ENCODE peak calls at places on chromosome 9, in five cellular contexts. A is H54, R is endothelial cell of umbilical vein, H is body of pancreas, M is heart left ventricle. B is an unnamed sample.

GRCh38 chr9:5310851-5311250 is 6.3 kb upstream of the RLN2 start:
- DNase-seq in R (no peak), H (no peak), M (no peak), A (no peak), B (no peak)

GRCh38 chr9:114606597-114607207 is 4.4 kb upstream of the TMEM268 start:
- DNase-seq in A (no peak), H (peak; percentile 54), M (peak; percentile 61), R (peak; percentile 68), B (peak; percentile 23)

GRCh38 chr9:100098241-100098886 is 436 bp downstream of the ERP44 start:
- DNase-seq in M (peak; percentile 56), A (peak; percentile 38), R (peak; percentile 80), H (peak; percentile 85), B (peak; percentile 68)

GRCh38 chr9:101275671-101276250 is 109.0 kb downstream of the BAAT start:
- DNase-seq in R (no peak), A (no peak), H (no peak), M (no peak), B (no peak)

GRCh38 chr9:87701931-87702421 is 23.9 kb upstream of the CTSL start:
- DNase-seq in H (no peak), A (no peak), M (no peak), R (no peak), B (no peak)

GRCh38 chr9:110815361-110815760 is 146.8 kb downstream of the MUSK start:
- DNase-seq in R (no peak), H (no peak), M (no peak), A (no peak), B (no peak)

GRCh38 chr9:85514256-85514655 is 227.5 kb downstream of the AGTPBP1 start:
- DNase-seq in A (no peak), H (no peak), R (no peak), M (no peak), B (no peak)

GRCh38 chr9:34630402-34631154 is 1.7 kb upstream of the ARID3C start:
- DNase-seq in H (no peak), M (no peak), R (no peak), A (no peak), B (no peak)

GRCh38 chr9:13141629-13142028 is 137.9 kb downstream of the MPDZ start:
- DNase-seq in A (no peak), H (no peak), M (no peak), R (peak; percentile 16), B (no peak)

GRCh38 chr9:136693490-136694162 is 6.4 kb upstream of the AGPAT2 start:
- DNase-seq in H (peak; percentile 92), M (no peak), R (peak; percentile 28), A (peak; percentile 99), B (no peak)

GRCh38 chr9:70083429-70083828 is 39.8 kb downstream of the MAMDC2 start:
- DNase-seq in R (no peak), M (no peak), H (no peak), A (no peak), B (no peak)

GRCh38 chr9:20305457-20305856 is 316.8 kb downstream of the MLLT3 start:
- DNase-seq in R (no peak), H (no peak), A (no peak), M (no peak), B (no peak)

GRCh38 chr9:15268796-15269195 is 38.2 kb downstream of the TTC39B start:
- DNase-seq in M (no peak), R (no peak), H (no peak), A (no peak), B (no peak)

GRCh38 chr9:136409557-136410455 is 608 bp downstream of the ENTR1 start:
- DNase-seq in H (peak; percentile 41), R (peak; percentile 44), M (no peak), A (peak; percentile 58), B (peak; percentile 54)

GRCh38 chr9:4137755-4138154 is 162.1 kb downstream of the GLIS3 start:
- DNase-seq in R (peak; percentile 30), H (no peak), A (no peak), M (no peak), B (no peak)

GRCh38 chr9:93603906-93604326 is 27.5 kb downstream of the PHF2 start:
- DNase-seq in A (no peak), H (no peak), R (no peak), M (no peak), B (no peak)

GRCh38 chr9:2622361-2623045 is 916 bp downstream of the VLDLR start:
- DNase-seq in R (peak; percentile 24), H (peak; percentile 33), M (peak; percentile 43), A (peak; percentile 30), B (no peak)

GRCh38 chr9:131734165-131734610 is 5.7 kb downstream of the RAPGEF1 start:
- DNase-seq in A (peak; percentile 22), M (peak; percentile 58), H (peak; percentile 61), R (peak; percentile 48), B (peak; percentile 45)

GRCh38 chr9:37999501-38000189 is 69.4 kb downstream of the SHB start:
- DNase-seq in H (no peak), A (peak; percentile 26), M (no peak), R (no peak), B (no peak)

GRCh38 chr9:84271004-84271886 is 69.3 kb downstream of the SLC28A3 start:
- DNase-seq in R (peak; percentile 12), M (peak; percentile 54), A (no peak), H (peak; percentile 77), B (no peak)

GRCh38 chr9:114178756-114179450 is 23.6 kb downstream of the COL27A1 start:
- DNase-seq in R (no peak), H (peak; percentile 39), A (no peak), M (peak; percentile 82), B (no peak)

GRCh38 chr9:136211006-136211405 is 6.1 kb upstream of the LHX3 start:
- DNase-seq in M (no peak), R (no peak), H (no peak), A (no peak), B (no peak)

GRCh38 chr9:121566401-121567141 is 66.9 kb upstream of the GGTA1 start:
- DNase-seq in H (peak; percentile 14), R (peak; percentile 39), M (peak; percentile 78), A (peak; percentile 93), B (no peak)

GRCh38 chr9:89654025-89654662 is 49.3 kb downstream of the GADD45G start:
- DNase-seq in A (no peak), R (no peak), M (no peak), H (peak; percentile 58), B (no peak)

GRCh38 chr9:759541-759940 is 82.0 kb upstream of the DMRT1 start:
- DNase-seq in R (no peak), H (no peak), A (no peak), M (no peak), B (no peak)

GRCh38 chr9:36764364-36765076 is 191.8 kb downstream of the MELK start:
- DNase-seq in M (no peak), H (no peak), A (no peak), R (no peak), B (peak; percentile 23)

GRCh38 chr9:16681659-16681990 is 188.8 kb downstream of the BNC2 start:
- DNase-seq in A (no peak), M (no peak), H (no peak), R (no peak), B (no peak)

GRCh38 chr9:7549261-7549660 is 250.3 kb downstream of the DMAC1 start:
- DNase-seq in M (peak; percentile 55), A (no peak), H (no peak), R (no peak), B (no peak)

GRCh38 chr9:131080589-131080988 is 15.7 kb upstream of the AIF1L start:
- DNase-seq in A (no peak), M (no peak), R (no peak), H (no peak), B (no peak)

GRCh38 chr9:101536351-101536750 is 2.7 kb downstream of the RNF20 start:
- DNase-seq in A (no peak), M (no peak), R (no peak), H (no peak), B (no peak)

DNA sequence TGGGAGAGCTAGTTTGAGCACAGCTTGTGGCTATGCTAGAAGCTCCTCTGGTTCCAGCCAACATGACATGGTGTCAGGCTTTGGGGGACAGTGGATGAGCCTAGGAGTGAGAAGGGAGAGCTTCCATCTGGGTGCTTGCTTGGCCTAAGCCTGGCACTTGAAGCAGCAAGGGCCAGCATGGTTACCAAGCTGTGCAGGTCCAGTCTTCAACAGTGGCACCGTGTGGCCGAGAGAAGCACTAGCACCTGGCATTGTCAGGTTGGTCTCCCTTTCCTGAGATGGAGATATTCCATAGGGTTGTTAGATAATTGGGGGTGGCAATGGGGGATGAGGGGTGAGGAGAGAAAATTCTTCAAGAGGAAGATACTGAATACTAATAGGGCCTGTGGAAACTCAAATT is 261.9 kb downstream of the PBX3 start:
- DNase-seq in M (no peak), R (no peak), H (no peak), A (peak; percentile 46), B (peak; percentile 19)
- TF ChIP-seq POLR2A in M (no peak), R (no peak), H (no peak), A (no peak), B (no peak)

GRCh38 chr9:126809068-126809467 is 4.2 kb downstream of the ZBTB43 start:
- DNase-seq in H (no peak), M (no peak), R (no peak), A (no peak), B (no peak)
- TF ChIP-seq POLR2A in H (no peak), M (no peak), R (no peak), A (no peak), B (no peak)

GRCh38 chr9:95047452-95048224 is 269.9 kb downstream of the FANCC start:
- DNase-seq in A (no peak), H (no peak), R (no peak), M (no peak), B (no peak)

GRCh38 chr9:95049761-95050160 is 267.7 kb downstream of the FANCC start:
- DNase-seq in H (no peak), A (no peak), R (no peak), M (no peak), B (no peak)

GRCh38 chr9:95044731-95045508 is 272.6 kb downstream of the FANCC start:
- DNase-seq in R (no peak), A (no peak), H (peak; percentile 90), M (peak; percentile 72), B (peak; percentile 18)

GRCh38 chr9:95045751-95046150 is 271.8 kb downstream of the FANCC start:
- DNase-seq in A (no peak), M (no peak), R (no peak), H (peak; percentile 59), B (no peak)

DNA sequence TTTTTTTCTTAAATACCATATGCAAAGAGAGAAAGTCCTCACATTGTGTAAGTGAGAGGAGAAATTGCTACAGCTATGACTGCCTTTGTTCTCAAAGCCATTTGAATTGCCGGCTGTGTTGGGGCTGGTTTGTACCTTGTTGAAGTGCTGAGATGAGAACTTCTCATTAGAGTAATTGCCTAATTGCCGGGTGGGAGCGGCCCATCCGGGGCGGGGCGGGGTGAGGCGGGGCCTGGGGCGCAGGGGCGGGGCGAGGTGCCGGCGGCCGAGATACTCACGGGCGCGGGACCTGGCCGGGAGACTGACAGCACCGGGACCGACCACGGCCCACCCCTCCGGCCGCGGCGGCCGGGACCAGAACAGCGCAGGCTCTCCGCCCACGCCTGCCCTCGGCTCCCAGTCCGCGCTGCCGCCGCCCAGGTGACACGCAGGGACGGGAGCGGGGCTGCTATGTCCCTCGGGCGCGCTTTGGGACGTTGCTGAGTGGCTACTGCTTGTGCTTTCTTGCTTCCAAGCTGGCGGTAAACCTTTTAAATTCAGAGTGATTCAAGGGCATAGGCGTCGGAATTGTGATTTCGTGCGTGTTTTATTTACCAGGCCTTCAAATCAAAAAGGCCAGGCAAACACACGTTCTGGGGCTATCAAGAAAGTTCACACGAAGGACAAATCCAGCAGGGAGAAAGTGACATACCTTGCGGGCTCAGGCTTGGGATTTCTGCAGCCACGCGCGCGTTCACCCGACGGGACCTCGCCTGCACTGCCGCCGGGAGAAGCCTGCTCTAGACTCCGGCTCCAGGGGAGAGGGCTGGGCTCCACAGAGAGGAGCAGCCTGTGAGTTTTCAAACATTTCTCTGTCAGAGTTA is 269.1 kb downstream of the FANCC start:
- DNase-seq in A (peak; percentile 92), R (peak; percentile 52), M (peak; percentile 69), H (peak; percentile 83), B (peak; percentile 70)
- TF ChIP-seq POLR2A in A (peak; percentile 54), R (no peak), M (peak; percentile 28), H (peak; percentile 69), B (no peak)

GRCh38 chr9:134329886-134330285 is 3.6 kb downstream of the RXRA start:
- DNase-seq in M (peak; percentile 66), H (no peak), A (no peak), R (no peak), B (no peak)
- TF ChIP-seq POLR2A in M (no peak), H (no peak), A (no peak), R (no peak), B (no peak)